ENCODE peak calls at places on chromosomes 1 and 21, in ten cellular contexts. O is ovary, C is transverse colon, B is A549, X is tibial nerve, N is heart left ventricle, E is stomach, J is IMR-90, V is lower leg skin, Y is testis. I is an unnamed sample.

GRCh38 chr1:101025283-101025679 is 303 bp downstream of the DPH5 start:
- DNase-seq in O (no peak), C (peak), B (no peak), X (no peak), N (no peak), E (no peak), J (peak), V (no peak), Y (peak), I (no peak)

GRCh38 chr1:26970810-26971209 is 10.5 kb upstream of the KDF1 start:
- DNase-seq in O (no peak), C (peak), B (peak), X (no peak), N (peak), E (peak), J (no peak), V (no peak), Y (no peak), I (no peak)

GRCh38 chr1:84653130-84653680 is 37.1 kb downstream of the SSX2IP start:
- DNase-seq in O (no peak), C (no peak), B (no peak), X (no peak), N (no peak), E (no peak), J (peak), V (no peak), Y (no peak), I (no peak)

GRCh38 chr21:31616216-31616615 is 43.3 kb upstream of the SOD1 start:
- DNase-seq in O (no peak), C (no peak), B (no peak), X (no peak), N (no peak), E (no peak), J (no peak), V (no peak), Y (no peak), I (no peak)

GRCh38 chr21:44072111-44072510 is 35.1 kb upstream of the PWP2 start:
- DNase-seq in O (no peak), C (no peak), B (no peak), X (no peak), N (no peak), E (no peak), J (no peak), V (no peak), Y (no peak), I (no peak)

GRCh38 chr1:52674497-52675384 is 23.4 kb downstream of the COA7 start:
- DNase-seq in O (no peak), C (no peak), B (no peak), X (no peak), N (no peak), E (no peak), J (peak), V (no peak), Y (no peak), I (no peak)

GRCh38 chr1:209456878-209457277 is 126.6 kb upstream of the CAMK1G start:
- DNase-seq in O (no peak), C (no peak), B (no peak), X (no peak), N (no peak), E (no peak), J (no peak), V (no peak), Y (no peak), I (no peak)

GRCh38 chr1:168137515-168137821 is 738 bp upstream of the GPR161 start:
- DNase-seq in O (no peak), C (no peak), B (no peak), X (no peak), N (no peak), E (no peak), J (no peak), V (no peak), Y (no peak), I (no peak)

GRCh38 chr1:171911506-171911905 is 70.2 kb downstream of the DNM3 start:
- DNase-seq in O (no peak), C (no peak), B (peak), X (no peak), N (no peak), E (no peak), J (no peak), V (no peak), Y (no peak), I (no peak)

GRCh38 chr1:110482662-110483307 is 31.8 kb downstream of the PROK1 start:
- DNase-seq in O (no peak), C (no peak), B (no peak), X (no peak), N (no peak), E (no peak), J (no peak), V (no peak), Y (no peak), I (no peak)

GRCh38 chr1:36910281-36910725 is 124.0 kb downstream of the GRIK3 start:
- DNase-seq in O (no peak), C (no peak), B (no peak), X (no peak), N (no peak), E (no peak), J (no peak), V (no peak), Y (no peak), I (no peak)

GRCh38 chr1:174841747-174842146 is 158.0 kb upstream of the CACYBP start:
- DNase-seq in O (no peak), C (no peak), B (no peak), X (no peak), N (no peak), E (no peak), J (no peak), V (no peak), Y (no peak), I (no peak)

GRCh38 chr1:109819365-109819764 is 55.6 kb upstream of the EPS8L3 start:
- DNase-seq in O (peak), C (no peak), B (no peak), X (no peak), N (no peak), E (no peak), J (no peak), V (no peak), Y (no peak), I (no peak)

GRCh38 chr1:102858695-102859094 is 249.6 kb downstream of the COL11A1 start:
- DNase-seq in O (no peak), C (no peak), B (no peak), X (no peak), N (no peak), E (no peak), J (peak), V (no peak), Y (no peak), I (no peak)

GRCh38 chr1:64199154-64199553 is 4.3 kb upstream of the UBE2U start:
- DNase-seq in O (no peak), C (no peak), B (no peak), X (no peak), N (no peak), E (no peak), J (peak), V (no peak), Y (no peak), I (no peak)

GRCh38 chr1:111082421-111083192 is 57.3 kb downstream of the DRAM2 start:
- DNase-seq in O (no peak), C (no peak), B (no peak), X (no peak), N (no peak), E (no peak), J (peak), V (no peak), Y (no peak), I (no peak)

GRCh38 chr1:13725714-13726175 is 25.8 kb downstream of the PRDM2 start:
- DNase-seq in O (no peak), C (peak), B (peak), X (no peak), N (no peak), E (peak), J (peak), V (no peak), Y (peak), I (no peak)

GRCh38 chr1:69737527-69738176 is 169.9 kb downstream of the LRRC7 start:
- DNase-seq in O (no peak), C (no peak), B (peak), X (peak), N (no peak), E (no peak), J (peak), V (peak), Y (peak), I (no peak)

GRCh38 chr1:19764848-19765247 is 34.9 kb downstream of the TMCO4 start:
- DNase-seq in O (no peak), C (no peak), B (no peak), X (no peak), N (no peak), E (no peak), J (no peak), V (no peak), Y (no peak), I (no peak)

GRCh38 chr1:182091083-182091482 is 29.6 kb upstream of the ZNF648 start:
- DNase-seq in O (no peak), C (no peak), B (no peak), X (no peak), N (no peak), E (no peak), J (no peak), V (no peak), Y (no peak), I (no peak)

GRCh38 chr21:45994086-45994661 is 12.6 kb downstream of the COL6A1 start:
- DNase-seq in O (peak), C (no peak), B (no peak), X (no peak), N (peak), E (peak), J (no peak), V (no peak), Y (peak), I (no peak)

GRCh38 chr21:45787371-45787770 is 143.8 kb downstream of the PCBP3 start:
- DNase-seq in O (no peak), C (no peak), B (no peak), X (no peak), N (no peak), E (no peak), J (no peak), V (no peak), Y (no peak), I (no peak)

GRCh38 chr1:26036756-26037281 is 9.1 kb downstream of the SLC30A2 start:
- DNase-seq in O (no peak), C (no peak), B (no peak), X (no peak), N (no peak), E (no peak), J (no peak), V (no peak), Y (no peak), I (no peak)

GRCh38 chr1:216600730-216601426 is 122.4 kb downstream of the ESRRG start:
- DNase-seq in O (peak), C (peak), B (peak), X (peak), N (peak), E (peak), J (peak), V (peak), Y (peak), I (peak)

GRCh38 chr1:182392045-182393028 is 747 bp upstream of the GLUL start:
- DNase-seq in O (no peak), C (peak), B (no peak), X (peak), N (peak), E (peak), J (peak), V (no peak), Y (peak), I (no peak)

GRCh38 chr1:29939086-29939485 is 702.8 kb downstream of the PTPRU start:
- DNase-seq in O (no peak), C (no peak), B (no peak), X (no peak), N (no peak), E (no peak), J (no peak), V (no peak), Y (no peak), I (no peak)

GRCh38 chr1:162398999-162399580 is 12.8 kb downstream of the SH2D1B start:
- DNase-seq in O (no peak), C (no peak), B (no peak), X (no peak), N (no peak), E (no peak), J (no peak), V (no peak), Y (no peak), I (no peak)

DNA sequence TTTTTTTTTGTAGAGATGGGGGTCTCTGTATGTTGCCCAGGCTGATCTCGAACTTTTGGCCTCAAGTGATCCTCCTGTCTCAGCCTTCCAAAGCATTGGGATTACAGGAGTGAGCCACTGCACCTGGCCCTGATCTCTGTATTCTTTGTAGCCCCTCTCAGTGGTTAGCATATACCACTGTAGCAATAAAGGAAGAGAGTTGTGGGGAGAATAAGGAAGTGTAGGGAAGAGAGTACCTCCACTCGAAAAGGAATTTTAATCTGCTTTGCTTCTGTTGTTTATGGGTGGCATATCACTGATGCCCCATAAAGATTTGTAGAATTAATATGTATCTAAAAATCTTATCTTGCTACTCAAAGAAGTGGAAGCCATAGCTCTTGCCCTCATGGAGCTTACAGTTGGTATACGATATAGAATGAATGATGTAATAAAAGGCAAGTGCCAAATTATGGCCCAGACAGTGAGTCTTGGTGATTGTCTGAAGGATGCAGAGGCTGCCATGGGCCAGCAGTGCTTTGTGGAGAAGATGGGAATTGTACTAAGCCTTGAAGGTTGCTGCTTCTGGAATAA is 96.0 kb downstream of the CLIC6 start:
- DNase-seq in O (no peak), C (no peak), B (no peak), X (no peak), N (no peak), E (no peak), J (no peak), V (no peak), Y (no peak), I (no peak)
- TF ChIP-seq POLR2A in O (no peak), C (no peak), B (no peak), X (no peak), N (no peak), E (no peak), J (no peak), V (no peak), Y (no peak), I (no peak)

GRCh38 chr1:202014060-202014459 is 3.7 kb downstream of the ELF3 start:
- DNase-seq in O (no peak), C (peak), B (no peak), X (no peak), N (no peak), E (no peak), J (no peak), V (no peak), Y (no peak), I (no peak)

GRCh38 chr1:202013601-202014000 is 3.2 kb downstream of the ELF3 start:
- DNase-seq in O (no peak), C (peak), B (peak), X (no peak), N (no peak), E (peak), J (no peak), V (no peak), Y (no peak), I (no peak)

GRCh38 chr1:202015677-202015952 is 5.2 kb downstream of the ELF3 start:
- DNase-seq in O (no peak), C (peak), B (no peak), X (no peak), N (no peak), E (no peak), J (no peak), V (no peak), Y (no peak), I (no peak)

GRCh38 chr1:202016022-202016624 is 5.7 kb downstream of the ELF3 start:
- DNase-seq in O (peak), C (peak), B (peak), X (no peak), N (no peak), E (peak), J (peak), V (no peak), Y (no peak), I (no peak)

DNA sequence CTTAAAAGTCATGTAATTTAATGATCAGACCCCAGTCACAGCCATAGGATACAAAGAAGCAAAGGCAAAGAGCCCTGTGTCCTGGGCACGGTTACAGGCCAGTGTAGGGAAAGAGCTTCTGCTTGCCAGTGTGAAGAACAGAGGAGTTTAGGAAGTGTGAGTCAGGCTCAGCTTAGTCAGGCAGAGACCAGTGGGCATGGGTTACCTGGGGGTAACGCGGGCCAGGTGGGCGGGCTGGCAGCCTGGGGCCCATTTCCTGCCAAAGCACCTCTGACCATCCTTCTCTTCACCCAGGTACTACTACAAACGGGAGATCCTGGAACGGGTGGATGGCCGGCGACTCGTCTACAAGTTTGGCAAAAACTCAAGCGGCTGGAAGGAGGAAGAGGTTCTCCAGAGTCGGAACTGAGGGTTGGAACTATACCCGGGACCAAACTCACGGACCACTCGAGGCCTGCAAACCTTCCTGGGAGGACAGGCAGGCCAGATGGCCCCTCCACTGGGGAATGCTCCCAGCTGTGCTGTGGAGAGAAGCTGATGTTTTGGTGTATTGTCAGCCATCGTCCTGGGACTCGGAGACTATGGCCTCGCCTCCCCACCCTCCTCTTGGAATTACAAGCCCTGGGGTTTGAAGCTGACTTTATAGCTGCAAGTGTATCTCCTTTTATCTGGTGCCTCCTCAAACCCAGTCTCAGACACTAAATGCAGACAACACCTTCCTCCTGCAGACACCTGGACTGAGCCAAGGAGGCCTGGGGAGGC is 4.7 kb downstream of the ELF3 start:
- DNase-seq in O (no peak), C (peak), B (no peak), X (no peak), N (no peak), E (peak), J (no peak), V (no peak), Y (no peak), I (no peak)
- TF ChIP-seq POLR2A in O (no peak), C (peak), B (no peak), X (no peak), N (no peak), E (no peak), J (no peak), V (no peak), Y (no peak), I (no peak)

DNA sequence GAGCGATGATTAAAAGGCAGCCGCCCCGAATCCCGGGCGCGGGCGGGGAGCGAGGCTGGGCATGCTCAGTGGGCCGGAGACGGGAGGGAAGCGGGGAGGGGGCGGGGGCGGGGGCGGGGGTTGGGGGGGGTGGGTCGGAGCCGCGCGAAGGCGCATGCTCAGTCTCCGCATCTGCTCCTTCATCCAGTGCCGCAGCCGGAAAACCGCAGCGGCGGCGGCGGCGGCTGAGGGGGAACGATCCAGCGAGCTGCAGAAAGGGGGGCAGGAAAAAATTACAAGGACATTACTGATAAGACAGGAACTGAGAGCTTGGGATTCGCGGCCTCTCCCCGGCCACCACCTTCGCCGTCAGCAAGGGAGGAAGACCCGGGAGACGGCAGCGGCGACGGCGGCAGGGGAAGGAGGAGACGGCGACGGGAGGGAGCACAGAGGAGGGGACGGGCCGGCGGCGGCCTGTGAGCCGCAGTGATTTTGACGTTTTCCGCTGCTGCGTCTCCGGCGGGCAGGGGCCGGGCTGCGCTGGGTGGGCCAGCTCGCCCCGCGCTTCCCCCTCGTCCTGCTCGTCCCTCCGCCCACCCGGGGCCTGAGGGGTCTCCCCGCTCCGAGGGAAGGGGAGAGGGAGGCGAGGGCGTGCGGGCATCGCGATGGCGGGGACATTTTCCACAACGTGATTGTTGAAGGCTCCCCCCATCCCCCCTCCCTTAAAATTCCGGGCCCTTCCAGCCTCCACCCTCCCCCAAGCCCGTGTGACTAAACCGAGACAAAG is at the start of gene CAMSAP2:
- DNase-seq in O (peak), C (peak), B (peak), X (peak), N (peak), E (peak), J (peak), V (peak), Y (peak), I (peak)
- TF ChIP-seq POLR2A in O (peak), C (peak), B (peak), X (peak), N (no peak), E (no peak), J (peak), V (no peak), Y (peak), I (peak)

GRCh38 chr1:234604726-234605492 is 5.1 kb downstream of the IRF2BP2 start:
- DNase-seq in O (no peak), C (no peak), B (no peak), X (no peak), N (no peak), E (no peak), J (peak), V (no peak), Y (no peak), I (no peak)
- TF ChIP-seq POLR2A in O (no peak), C (peak), B (no peak), X (no peak), N (no peak), E (no peak), J (no peak), V (no peak), Y (no peak), I (no peak)

GRCh38 chr1:212459656-212460055 is 26.9 kb downstream of the NENF start:
- DNase-seq in O (no peak), C (no peak), B (no peak), X (no peak), N (no peak), E (no peak), J (no peak), V (no peak), Y (no peak), I (no peak)
- TF ChIP-seq POLR2A in O (no peak), C (no peak), B (no peak), X (no peak), N (no peak), E (no peak), J (no peak), V (no peak), Y (no peak), I (no peak)

GRCh38 chr1:67752306-67752705 is 67.3 kb downstream of the GADD45A start:
- DNase-seq in O (no peak), C (no peak), B (no peak), X (no peak), N (no peak), E (no peak), J (no peak), V (no peak), Y (no peak), I (no peak)
- TF ChIP-seq POLR2A in O (no peak), C (no peak), B (no peak), X (no peak), N (no peak), E (no peak), J (no peak), V (no peak), Y (no peak), I (no peak)

DNA sequence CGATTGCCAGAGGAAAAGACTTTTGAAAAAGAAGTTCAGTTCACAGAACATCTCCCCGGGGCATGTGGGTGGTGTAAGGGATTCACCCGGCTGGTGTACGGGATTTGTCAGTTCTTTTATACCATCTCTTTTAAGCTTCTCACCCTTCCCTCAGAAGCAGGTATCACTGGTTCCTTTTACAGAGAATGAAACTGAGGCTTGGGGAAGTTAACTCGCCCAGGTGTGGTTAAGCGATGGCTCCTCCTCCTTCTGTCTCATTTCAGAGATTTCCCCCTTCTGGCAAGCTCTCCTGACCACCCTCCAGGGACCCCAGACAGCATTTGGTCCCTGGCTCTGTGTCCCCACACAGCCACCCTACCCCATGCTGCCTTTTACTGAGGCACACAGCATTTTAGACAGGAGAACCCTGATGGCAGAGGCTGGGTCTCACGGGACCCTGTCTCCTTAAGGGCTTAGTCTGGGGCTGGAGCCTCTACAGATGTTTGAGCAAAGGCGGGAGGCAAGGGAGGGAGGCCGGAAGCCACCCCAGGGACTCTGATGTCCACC is 2.8 kb upstream of the ECE1 start:
- DNase-seq in O (no peak), C (no peak), B (no peak), X (no peak), N (peak), E (no peak), J (no peak), V (no peak), Y (no peak), I (no peak)
- TF ChIP-seq POLR2A in O (no peak), C (no peak), B (no peak), X (no peak), N (no peak), E (no peak), J (no peak), V (no peak), Y (no peak), I (no peak)